ENCODE peak calls at places on chromosomes 13 and 19, in seven cellular contexts. L is ovary, B is neural progenitor cell, W is IMR-90, F is esophagus squamous epithelium, T is DND-41, P is fibroblast of mammary gland. O is an unnamed sample.

GRCh38 chr13:30797847-30798246 is 62.5 kb downstream of the ALOX5AP start:
- DNase-seq in B (no peak), P (no peak), T (no peak), F (no peak), W (no peak), L (no peak), O (no peak)

GRCh38 chr19:55228403-55229031 is at the start of gene TMEM86B:
- DNase-seq in B (no peak), F (no peak), L (no peak), P (no peak), T (no peak), W (no peak), O (no peak)

GRCh38 chr13:51614350-51614786 is 30.1 kb downstream of the WDFY2 start:
- DNase-seq in T (peak; percentile 75), L (no peak), B (no peak), F (no peak), P (peak; percentile 35), W (no peak), O (peak; percentile 18)

GRCh38 chr13:25347156-25347555 is 24.6 kb upstream of the ATP8A2 start:
- DNase-seq in W (no peak), P (no peak), L (no peak), F (no peak), T (no peak), B (no peak), O (no peak)

GRCh38 chr19:5054551-5055456 is 85.9 kb downstream of the KDM4B start:
- DNase-seq in L (no peak), B (no peak), P (no peak), W (no peak), F (no peak), T (no peak), O (no peak)

GRCh38 chr19:17266975-17267788 is at the start of gene BABAM1:
- DNase-seq in F (peak; percentile 94), L (peak; percentile 92), B (peak; percentile 97), P (peak; percentile 100), T (peak; percentile 98), W (peak; percentile 100), O (peak; percentile 99)

GRCh38 chr13:112637017-112637801 is 49.3 kb upstream of the TUBGCP3 start:
- DNase-seq in B (no peak), F (no peak), P (no peak), W (no peak), T (no peak), L (no peak), O (peak; percentile 78)

GRCh38 chr19:1133471-1133929 is 29.7 kb downstream of the GPX4 start:
- DNase-seq in L (peak; percentile 57), W (no peak), P (peak; percentile 28), T (peak; percentile 55), F (peak; percentile 41), B (no peak), O (peak; percentile 56)

GRCh38 chr19:11203194-11204075 is 6.1 kb upstream of the KANK2 start:
- DNase-seq in L (peak; percentile 94), W (peak; percentile 71), F (no peak), T (peak; percentile 42), P (peak; percentile 87), B (peak; percentile 79), O (peak; percentile 95)

GRCh38 chr13:67238277-67238859 is 8.2 kb upstream of the PCDH9 start:
- DNase-seq in F (no peak), P (peak; percentile 48), T (no peak), L (no peak), W (peak; percentile 36), B (no peak), O (peak; percentile 28)

GRCh38 chr13:36997716-36998427 is 1.3 kb downstream of the ALG5 start:
- DNase-seq in T (no peak), P (peak; percentile 28), L (no peak), W (peak; percentile 23), B (no peak), F (no peak), O (peak; percentile 17)

GRCh38 chr19:51064534-51065220 is at the start of gene KLK13:
- DNase-seq in B (peak; percentile 26), P (peak; percentile 25), L (peak; percentile 66), W (no peak), F (no peak), T (no peak), O (no peak)

GRCh38 chr19:51066816-51067215 is 1.9 kb upstream of the KLK13 start:
- DNase-seq in L (no peak), W (no peak), T (no peak), P (no peak), B (no peak), F (no peak), O (no peak)

GRCh38 chr19:51063664-51064063 is 1.2 kb downstream of the KLK13 start:
- DNase-seq in F (no peak), B (no peak), P (no peak), L (no peak), T (no peak), W (no peak), O (no peak)

GRCh38 chr19:51066393-51066792 is 1.5 kb upstream of the KLK13 start:
- DNase-seq in B (no peak), T (no peak), F (no peak), W (no peak), L (no peak), P (no peak), O (no peak)

DNA sequence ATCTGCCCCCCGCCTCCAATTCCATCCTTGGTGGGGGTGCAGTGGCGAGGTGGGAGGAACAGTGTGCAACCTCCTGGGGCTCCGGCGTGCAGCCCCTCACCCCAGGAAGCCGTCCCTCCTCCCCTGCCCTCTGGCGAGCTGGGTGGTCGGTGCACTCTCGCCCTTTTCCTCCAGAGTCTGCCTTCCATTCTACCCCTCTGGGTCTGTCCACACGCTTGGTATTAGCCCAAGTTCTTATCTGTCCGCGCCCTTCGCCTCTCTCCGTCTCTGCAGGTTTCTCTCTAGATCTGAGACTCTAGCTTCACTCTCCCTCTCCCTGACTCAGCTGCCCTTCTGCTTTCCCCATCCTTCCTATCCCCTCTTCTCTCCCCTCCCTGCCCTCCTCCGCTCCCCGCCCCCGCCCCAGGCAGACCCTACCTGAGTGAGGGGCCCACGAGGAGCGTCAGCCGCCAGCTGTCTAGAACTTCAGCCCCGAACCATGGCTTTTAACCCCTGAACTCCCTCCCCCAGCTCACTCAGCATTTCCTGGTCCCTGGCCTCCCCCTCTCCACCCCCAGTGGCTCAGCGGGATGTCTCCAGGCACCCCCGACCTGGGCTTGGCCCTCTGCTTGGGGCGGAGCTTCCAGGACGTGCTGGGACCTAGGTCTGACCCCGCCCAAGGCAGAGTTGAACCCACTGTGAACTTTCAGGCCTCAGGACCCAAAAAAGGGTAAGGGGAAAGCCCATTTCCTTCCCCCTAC is 499 bp upstream of the KLK13 start:
- DNase-seq in T (no peak), W (no peak), F (no peak), P (no peak), B (no peak), L (no peak), O (no peak)
- H3K4me3 ChIP-seq in T (no peak overlapping the region), W (peak overlapping the region; percentile 14), F (peak overlapping the region; percentile 46), P (no peak overlapping the region), B (peak overlapping the region; percentile 37), L (no peak overlapping the region), O (no peak overlapping the region)

GRCh38 chr19:48477696-48478338 is 8.6 kb downstream of the CYTH2 start:
- DNase-seq in T (no peak), L (no peak), P (no peak), B (no peak), F (no peak), W (no peak), O (no peak)

GRCh38 chr19:48476176-48476575 is 7.0 kb downstream of the CYTH2 start:
- DNase-seq in P (no peak), L (no peak), B (no peak), T (no peak), W (no peak), F (no peak), O (no peak)

GRCh38 chr19:48478339-48479061 is 9.3 kb downstream of the CYTH2 start:
- DNase-seq in T (no peak), W (no peak), P (no peak), F (no peak), B (no peak), L (no peak), O (no peak)

GRCh38 chr19:48475369-48476068 is 6.3 kb downstream of the CYTH2 start:
- DNase-seq in F (no peak), P (no peak), B (no peak), W (no peak), L (no peak), T (peak; percentile 55), O (no peak)

DNA sequence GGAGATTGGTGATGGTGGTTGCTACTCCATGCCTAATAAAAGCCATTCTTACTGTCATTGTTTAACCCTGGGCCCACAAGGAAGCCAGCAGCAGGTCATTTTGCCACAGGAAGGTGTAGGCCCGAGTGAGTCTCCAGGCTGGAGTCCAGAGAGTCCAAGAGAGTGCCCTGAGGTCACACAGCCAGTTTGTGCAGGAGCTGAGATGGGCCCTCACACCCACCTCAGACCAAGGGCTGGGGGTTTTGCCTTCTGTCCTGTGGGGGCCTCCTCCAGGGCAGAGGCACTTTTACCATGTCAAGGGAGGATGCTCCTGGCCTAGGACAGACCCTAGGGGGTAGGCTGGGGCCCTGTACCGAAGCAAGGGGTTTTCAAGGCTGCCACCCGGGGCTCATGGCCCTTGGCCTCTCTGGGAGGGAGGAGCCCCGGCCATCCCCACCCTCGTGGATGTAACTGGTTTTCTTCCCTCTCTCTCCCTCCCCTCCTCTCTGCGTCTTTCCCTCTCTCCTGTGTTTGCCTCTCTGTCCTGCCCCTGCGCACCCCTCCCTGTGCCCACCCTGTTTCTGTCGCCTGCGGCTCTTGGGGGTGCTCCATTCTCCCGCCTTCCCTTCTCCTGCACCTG is 8.0 kb downstream of the CYTH2 start:
- DNase-seq in F (no peak), B (no peak), W (no peak), T (no peak), P (no peak), L (no peak), O (no peak)
- H3K4me3 ChIP-seq in F (no peak overlapping the region), B (no peak overlapping the region), W (no peak overlapping the region), T (no peak overlapping the region), P (no peak overlapping the region), L (no peak overlapping the region), O (no peak overlapping the region)

GRCh38 chr19:45103625-45104319 is 10.8 kb downstream of the PPP1R37 start:
- DNase-seq in F (no peak), L (no peak), P (no peak), B (peak; percentile 94), W (no peak), T (no peak), O (no peak)
- H3K4me3 ChIP-seq in F (no peak overlapping the region), L (no peak overlapping the region), P (no peak overlapping the region), B (peak overlapping the region; percentile 17), W (no peak overlapping the region), T (no peak overlapping the region), O (no peak overlapping the region)

DNA sequence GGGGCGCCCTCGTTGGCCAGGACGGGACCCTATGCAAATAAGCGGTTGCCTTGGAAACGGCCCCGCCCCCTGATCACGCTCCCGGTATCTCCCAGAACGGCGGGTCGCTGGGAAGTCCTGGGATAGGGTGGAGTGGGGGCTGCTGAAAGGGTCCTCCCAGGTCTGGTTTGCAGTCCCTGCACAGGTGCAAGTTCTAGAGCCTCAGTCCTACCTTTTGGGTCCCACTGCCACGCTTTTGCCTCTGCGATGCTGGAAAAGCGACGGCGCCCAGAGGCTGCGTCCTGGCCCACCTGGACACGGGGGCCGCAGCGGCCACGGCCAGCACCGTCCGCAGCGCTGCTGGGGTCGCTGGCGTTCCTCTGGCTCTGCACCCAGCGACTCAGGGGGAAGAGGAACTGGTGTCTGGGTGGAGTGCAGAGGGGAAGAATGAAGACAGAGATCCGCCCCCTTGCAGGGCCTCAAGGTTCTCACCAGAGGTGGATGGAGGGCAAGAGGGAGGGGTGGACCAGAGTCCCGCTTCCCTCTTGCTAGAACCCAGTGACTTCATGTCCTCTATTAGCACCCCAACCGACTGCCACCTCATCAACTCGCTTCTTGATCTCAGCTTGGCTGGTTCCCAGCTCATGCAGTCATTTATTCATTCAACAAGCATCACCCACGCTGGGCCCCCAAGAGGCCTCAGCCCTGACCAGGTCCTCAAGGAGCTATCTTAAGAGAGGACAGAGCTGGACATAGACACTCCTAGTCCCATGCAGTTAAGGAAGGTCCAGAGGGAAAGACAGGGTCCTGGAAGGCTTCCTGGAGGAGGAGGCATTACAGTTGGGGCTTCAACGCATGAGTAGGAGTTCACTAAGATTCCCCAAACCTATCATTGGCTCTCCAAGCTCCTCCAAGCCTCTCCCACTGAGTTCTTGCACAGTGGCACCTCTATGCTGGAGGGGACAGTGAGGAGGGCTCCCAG is at the start of gene LRRC25:
- DNase-seq in F (no peak), L (peak; percentile 76), T (no peak), W (no peak), B (peak; percentile 91), P (no peak), O (no peak)
- H3K4me3 ChIP-seq in F (peak within 1 kb of the TSS; percentile 10), L (no peak within 1 kb of the TSS), T (no peak within 1 kb of the TSS), W (no peak within 1 kb of the TSS), B (peak within 1 kb of the TSS; percentile 20), P (no peak within 1 kb of the TSS), O (no peak within 1 kb of the TSS)